ENCODE peak calls at places on chromosomes 11 and 22, in five cellular contexts. H is NCI-H1694; A is Daoy; K is stimulated activated CD4-positive, alpha-beta T cell treated with anti-CD3 and anti-CD28 coated beads, Interleukin-1b, Interleukin-23, amount 100 ng/mL, for 24 hours; S is activated effector memory CD4-positive, alpha-beta T cell treated with Interleukin-2 at 50 U/mL for 16 hours. F is an unnamed sample.

GRCh38 chr11:125413226-125413625 is 82.8 kb downstream of the FEZ1 start:
- DNase-seq in H (no peak), A (no peak), K (no peak), S (no peak), F (no peak)

GRCh38 chr22:47307326-47307725 is 544.9 kb downstream of the TBC1D22A start:
- DNase-seq in H (no peak), A (peak; percentile 43), K (no peak), S (no peak), F (no peak)

GRCh38 chr11:31986201-31986889 is 104.5 kb upstream of the RCN1 start:
- DNase-seq in H (no peak), A (no peak), K (no peak), S (no peak), F (no peak)

GRCh38 chr22:26075233-26075632 is 94.0 kb upstream of the SEZ6L start:
- DNase-seq in H (no peak), A (no peak), K (no peak), S (no peak), F (no peak)

GRCh38 chr22:20751185-20751851 is 22.6 kb upstream of the SERPIND1 start:
- DNase-seq in H (no peak), A (no peak), K (no peak), S (no peak), F (no peak)

GRCh38 chr11:117936973-117937372 is 7.8 kb upstream of the TMPRSS13 start:
- DNase-seq in H (no peak), A (no peak), K (no peak), S (no peak), F (no peak)

GRCh38 chr22:47206185-47206584 is 443.7 kb downstream of the TBC1D22A start:
- DNase-seq in H (no peak), A (no peak), K (no peak), S (no peak), F (no peak)

GRCh38 chr22:24420072-24420976 is 7.1 kb upstream of the ADORA2A start:
- DNase-seq in H (no peak), A (no peak), K (no peak), S (no peak), F (no peak)

GRCh38 chr11:14029971-14030531 is 67.5 kb downstream of the SPON1 start:
- DNase-seq in H (peak; percentile 43), A (peak; percentile 81), K (no peak), S (no peak), F (no peak)

GRCh38 chr11:91805293-91805692 is 419.3 kb upstream of the FAT3 start:
- DNase-seq in H (no peak), A (no peak), K (no peak), S (no peak), F (no peak)

F was measured in SK-N-MC.